ENCODE peak calls at places on chromosomes 13 and 19, in seven cellular contexts. Y is fibroblast of lung; A is substantia nigra; L is HFFc6; M is stimulated activated CD8-positive, alpha-beta memory T cell treated with anti-CD3 and anti-CD28 coated beads, Interleukin-15, amount 100 ng/mL, for 24 hours; V is T-helper 2 cell; X is HS-27A. Q is an unnamed sample.

GRCh38 chr19:49570138-49570856 is 10.1 kb downstream of the NOSIP start:
- DNase-seq in A (peak; percentile 36), M (no peak), X (peak; percentile 66), Y (peak; percentile 89), V (peak; percentile 61), L (peak; percentile 73), Q (no peak)

GRCh38 chr13:100535401-100536135 is 53.0 kb downstream of the GGACT start:
- DNase-seq in V (no peak), A (no peak), L (no peak), X (no peak), M (no peak), Y (peak; percentile 38), Q (no peak)

GRCh38 chr13:110565296-110565695 is 3.8 kb upstream of the RAB20 start:
- DNase-seq in L (no peak), V (no peak), M (no peak), X (no peak), A (no peak), Y (no peak), Q (no peak)

GRCh38 chr19:8794823-8795222 is 37.3 kb downstream of the ZNF558 start:
- DNase-seq in M (no peak), Y (no peak), V (no peak), X (no peak), A (no peak), L (no peak), Q (no peak)

GRCh38 chr19:10544242-10544752 is 593 bp downstream of the ATG4D start:
- DNase-seq in L (no peak), M (no peak), A (peak; percentile 23), Y (no peak), V (no peak), X (no peak), Q (no peak)

GRCh38 chr19:30326076-30326710 is 46.0 kb upstream of the ZNF536 start:
- DNase-seq in L (no peak), A (peak; percentile 10), V (no peak), M (no peak), X (no peak), Y (no peak), Q (no peak)

GRCh38 chr13:84745051-84745551 is 862.8 kb upstream of the SLITRK1 start:
- DNase-seq in L (no peak), A (no peak), Y (no peak), X (no peak), V (no peak), M (no peak), Q (no peak)

GRCh38 chr19:14434543-14435319 is 1.6 kb downstream of the PKN1 start:
- DNase-seq in Y (peak; percentile 68), A (no peak), L (peak; percentile 54), M (no peak), X (no peak), V (no peak), Q (no peak)

GRCh38 chr19:33355535-33355934 is 18.0 kb upstream of the CEBPG start:
- DNase-seq in A (no peak), Y (no peak), L (no peak), M (no peak), V (no peak), X (no peak), Q (no peak)

GRCh38 chr19:10478476-10478875 is 24.7 kb downstream of the KEAP1 start:
- DNase-seq in V (no peak), Y (peak; percentile 13), M (no peak), X (no peak), L (no peak), A (no peak), Q (no peak)

GRCh38 chr19:58516246-58516836 is 3.3 kb downstream of the ZBTB45 start:
- DNase-seq in Y (no peak), V (no peak), L (no peak), A (no peak), M (no peak), X (no peak), Q (no peak)

GRCh38 chr19:1274081-1274851 is 1.1 kb upstream of the FAM174C start:
- DNase-seq in L (no peak), V (no peak), A (no peak), M (no peak), X (no peak), Y (no peak), Q (no peak)

GRCh38 chr13:101178394-101178793 is 237.9 kb downstream of the NALCN start:
- DNase-seq in A (no peak), M (no peak), V (no peak), Y (no peak), L (no peak), X (no peak), Q (no peak)

GRCh38 chr13:51781246-51782022 is 22.5 kb downstream of the DHRS12 start:
- DNase-seq in A (no peak), X (no peak), Y (no peak), L (no peak), V (no peak), M (no peak), Q (no peak)

GRCh38 chr19:48959341-48960239 is 4.9 kb downstream of the BAX start:
- DNase-seq in V (no peak), Y (no peak), X (no peak), A (no peak), M (no peak), L (no peak), Q (no peak)

GRCh38 chr13:27442071-27442647 is 8.2 kb downstream of the MTIF3 start:
- DNase-seq in A (no peak), Y (no peak), M (no peak), L (no peak), V (peak; percentile 13), X (no peak), Q (no peak)

GRCh38 chr19:4108767-4109625 is 14.9 kb downstream of the MAP2K2 start:
- DNase-seq in L (no peak), X (no peak), Y (no peak), V (peak; percentile 50), A (no peak), M (peak; percentile 37), Q (no peak)

GRCh38 chr13:38398810-38399493 is 49.3 kb downstream of the UFM1 start:
- DNase-seq in V (no peak), A (no peak), M (no peak), L (peak; percentile 76), X (no peak), Y (peak; percentile 73), Q (no peak)

GRCh38 chr13:48909088-48909389 is 66.7 kb upstream of the FNDC3A start:
- DNase-seq in Y (no peak), M (no peak), X (no peak), V (no peak), L (no peak), A (no peak), Q (no peak)

GRCh38 chr13:25732146-25732865 is 319.5 kb downstream of the SHISA2 start:
- DNase-seq in M (no peak), V (no peak), L (no peak), Y (peak; percentile 40), X (no peak), A (no peak), Q (no peak)

GRCh38 chr19:44648536-44649370 is 5.0 kb downstream of the PVR start:
- DNase-seq in M (no peak), A (no peak), X (no peak), Y (peak; percentile 82), V (no peak), L (peak; percentile 19), Q (no peak)

GRCh38 chr13:101919541-101920306 is 467.2 kb downstream of the ITGBL1 start:
- DNase-seq in V (no peak), M (no peak), L (no peak), X (no peak), Y (peak; percentile 44), A (no peak), Q (no peak)

GRCh38 chr13:27599845-27600553 is 20.3 kb downstream of the LNX2 start:
- DNase-seq in Y (peak; percentile 67), A (no peak), X (no peak), L (peak; percentile 83), M (no peak), V (no peak), Q (no peak)

GRCh38 chr19:44738603-44739585 is 9.6 kb upstream of the BCL3 start:
- DNase-seq in A (no peak), M (no peak), Y (no peak), L (no peak), X (no peak), V (no peak), Q (no peak)

GRCh38 chr19:45211751-45212381 is 33.3 kb downstream of the BLOC1S3 start:
- DNase-seq in V (no peak), M (no peak), L (no peak), Y (no peak), X (no peak), A (no peak), Q (no peak)

GRCh38 chr13:36859259-36859658 is 40.2 kb downstream of the RFXAP start:
- DNase-seq in Y (no peak), L (no peak), M (no peak), V (no peak), X (no peak), A (no peak), Q (no peak)

GRCh38 chr13:31053098-31053497 is 108.6 kb downstream of the HSPH1 start:
- DNase-seq in M (no peak), L (no peak), X (no peak), A (no peak), V (no peak), Y (no peak), Q (no peak)

GRCh38 chr19:29084266-29084665 is 128.7 kb downstream of the UQCRFS1 start:
- DNase-seq in X (no peak), M (no peak), A (no peak), L (peak; percentile 22), V (no peak), Y (no peak), Q (no peak)

GRCh38 chr19:13748169-13748884 is 16.0 kb upstream of the MRI1 start:
- DNase-seq in Y (peak; percentile 56), X (no peak), A (no peak), L (peak; percentile 54), M (no peak), V (no peak), Q (no peak)

GRCh38 chr13:49220035-49220855 is at the start of gene MLNR:
- DNase-seq in A (no peak), X (no peak), L (no peak), M (no peak), V (peak; percentile 22), Y (peak; percentile 33), Q (no peak)

GRCh38 chr19:1324792-1325567 is 39.3 kb downstream of the EFNA2 start:
- DNase-seq in V (no peak), X (no peak), L (peak; percentile 56), Y (peak; percentile 86), A (peak; percentile 54), M (no peak), Q (no peak)

GRCh38 chr13:75357576-75358295 is 124.2 kb downstream of the TBC1D4 start:
- DNase-seq in X (no peak), A (no peak), Y (peak; percentile 68), L (peak; percentile 42), M (no peak), V (peak; percentile 32), Q (no peak)

GRCh38 chr19:48629599-48630288 is 7.4 kb downstream of the DBP start:
- DNase-seq in Y (peak; percentile 83), M (no peak), L (no peak), X (no peak), V (peak; percentile 10), A (no peak), Q (no peak)

GRCh38 chr19:47480658-47481057 is 3.4 kb downstream of the KPTN start:
- DNase-seq in V (no peak), Y (no peak), X (no peak), M (no peak), A (no peak), L (no peak), Q (no peak)

GRCh38 chr13:52393572-52394357 is 12.2 kb downstream of the THSD1 start:
- DNase-seq in A (no peak), Y (no peak), L (no peak), X (no peak), M (no peak), V (no peak), Q (no peak)

GRCh38 chr13:112747256-112747655 is 57.4 kb downstream of the ATP11A start:
- DNase-seq in L (no peak), V (no peak), M (no peak), Y (no peak), X (no peak), A (no peak), Q (no peak)

Q was measured in keratinocyte.